ENCODE peak calls at places on chromosomes 3 and 15, in five cellular contexts. One of them, this sample, is unnamed.

GRCh38 chr3:87491843-87492242 is 215.5 kb upstream of the POU1F1 start:
- DNase-seq in fibroblast of lung: no peak
- DNase-seq in uterus: no peak
- DNase-seq in lower lobe of right lung: no peak
- DNase-seq in neural progenitor cell: no peak
- DNase-seq in this sample: no peak

GRCh38 chr3:101310580-101311375 is 9.6 kb downstream of the IMPG2 start:
- DNase-seq in uterus: peak
- DNase-seq in lower lobe of right lung: no peak
- DNase-seq in neural progenitor cell: no peak
- DNase-seq in fibroblast of lung: peak
- DNase-seq in this sample: no peak

GRCh38 chr15:85540085-85540797 is 159.8 kb downstream of the AKAP13 start:
- DNase-seq in fibroblast of lung: no peak
- DNase-seq in lower lobe of right lung: no peak
- DNase-seq in neural progenitor cell: no peak
- DNase-seq in uterus: no peak
- DNase-seq in this sample: no peak

GRCh38 chr3:23992051-23992628 is 47.1 kb downstream of the NR1D2 start:
- DNase-seq in uterus: peak
- DNase-seq in neural progenitor cell: peak
- DNase-seq in lower lobe of right lung: no peak
- DNase-seq in fibroblast of lung: peak
- DNase-seq in this sample: no peak

GRCh38 chr3:50525987-50526386 is 22.6 kb upstream of the CACNA2D2 start:
- DNase-seq in neural progenitor cell: peak
- DNase-seq in fibroblast of lung: peak
- DNase-seq in lower lobe of right lung: peak
- DNase-seq in uterus: no peak
- DNase-seq in this sample: no peak

GRCh38 chr3:11289864-11290263 is 17.7 kb downstream of the ATG7 start:
- DNase-seq in fibroblast of lung: no peak
- DNase-seq in lower lobe of right lung: no peak
- DNase-seq in neural progenitor cell: no peak
- DNase-seq in uterus: no peak
- DNase-seq in this sample: no peak

GRCh38 chr15:55742927-55743614 is at the start of gene PRTG:
- DNase-seq in fibroblast of lung: peak
- DNase-seq in neural progenitor cell: peak
- DNase-seq in uterus: peak
- DNase-seq in lower lobe of right lung: peak
- DNase-seq in this sample: peak

GRCh38 chr3:142445816-142446254 is 2.0 kb downstream of the XRN1 start:
- DNase-seq in lower lobe of right lung: no peak
- DNase-seq in neural progenitor cell: no peak
- DNase-seq in fibroblast of lung: peak
- DNase-seq in uterus: no peak
- DNase-seq in this sample: no peak

GRCh38 chr3:39569095-39569494 is 101.6 kb downstream of the MOBP start:
- DNase-seq in fibroblast of lung: no peak
- DNase-seq in lower lobe of right lung: no peak
- DNase-seq in neural progenitor cell: no peak
- DNase-seq in uterus: no peak
- DNase-seq in this sample: no peak

GRCh38 chr3:87359807-87360206 is 83.4 kb upstream of the POU1F1 start:
- DNase-seq in neural progenitor cell: no peak
- DNase-seq in uterus: no peak
- DNase-seq in lower lobe of right lung: no peak
- DNase-seq in fibroblast of lung: no peak
- DNase-seq in this sample: no peak

GRCh38 chr3:25380222-25380739 is 47.8 kb upstream of the RARB start:
- DNase-seq in uterus: no peak
- DNase-seq in neural progenitor cell: no peak
- DNase-seq in fibroblast of lung: peak
- DNase-seq in lower lobe of right lung: no peak
- DNase-seq in this sample: no peak

GRCh38 chr15:94671845-94672524 is 440.6 kb downstream of the MCTP2 start:
- DNase-seq in fibroblast of lung: peak
- DNase-seq in uterus: peak
- DNase-seq in lower lobe of right lung: no peak
- DNase-seq in neural progenitor cell: peak
- DNase-seq in this sample: no peak

GRCh38 chr3:190566043-190566933 is 52.4 kb downstream of the IL1RAP start:
- DNase-seq in fibroblast of lung: peak
- DNase-seq in uterus: peak
- DNase-seq in lower lobe of right lung: peak
- DNase-seq in neural progenitor cell: no peak
- DNase-seq in this sample: peak

GRCh38 chr3:40876496-40876895 is 322.8 kb upstream of the CTNNB1 start:
- DNase-seq in lower lobe of right lung: no peak
- DNase-seq in neural progenitor cell: no peak
- DNase-seq in fibroblast of lung: no peak
- DNase-seq in uterus: no peak
- DNase-seq in this sample: no peak

GRCh38 chr15:51076142-51076897 is 18.4 kb downstream of the TNFAIP8L3 start:
- DNase-seq in neural progenitor cell: no peak
- DNase-seq in uterus: no peak
- DNase-seq in lower lobe of right lung: no peak
- DNase-seq in fibroblast of lung: no peak
- DNase-seq in this sample: no peak

GRCh38 chr3:126551839-126552687 is 6.7 kb downstream of the C3orf22 start:
- DNase-seq in fibroblast of lung: no peak
- DNase-seq in neural progenitor cell: no peak
- DNase-seq in uterus: peak
- DNase-seq in lower lobe of right lung: peak
- DNase-seq in this sample: peak

GRCh38 chr15:84734794-84735479 is 13.5 kb upstream of the ZNF592 start:
- DNase-seq in neural progenitor cell: peak
- DNase-seq in fibroblast of lung: peak
- DNase-seq in uterus: no peak
- DNase-seq in lower lobe of right lung: peak
- DNase-seq in this sample: no peak

GRCh38 chr15:68774521-68775293 is 46.0 kb downstream of the ANP32A start:
- DNase-seq in uterus: no peak
- DNase-seq in neural progenitor cell: no peak
- DNase-seq in fibroblast of lung: no peak
- DNase-seq in lower lobe of right lung: no peak
- DNase-seq in this sample: peak

GRCh38 chr3:23761440-23761896 is 44.3 kb upstream of the UBE2E1 start:
- DNase-seq in lower lobe of right lung: no peak
- DNase-seq in neural progenitor cell: peak
- DNase-seq in uterus: no peak
- DNase-seq in fibroblast of lung: peak
- DNase-seq in this sample: no peak

GRCh38 chr3:187802928-187803259 is 57.6 kb upstream of the BCL6 start:
- DNase-seq in fibroblast of lung: no peak
- DNase-seq in lower lobe of right lung: no peak
- DNase-seq in uterus: no peak
- DNase-seq in neural progenitor cell: no peak
- DNase-seq in this sample: no peak

GRCh38 chr3:122092460-122093165 is 37.5 kb downstream of the CD86 start:
- DNase-seq in lower lobe of right lung: peak
- DNase-seq in neural progenitor cell: no peak
- DNase-seq in fibroblast of lung: no peak
- DNase-seq in uterus: no peak
- DNase-seq in this sample: no peak
- TF ChIP-seq CTCF in lower lobe of right lung: peak
- TF ChIP-seq CTCF in neural progenitor cell: peak
- TF ChIP-seq CTCF in fibroblast of lung: peak
- TF ChIP-seq CTCF in uterus: no peak
- TF ChIP-seq CTCF in this sample: no peak

DNA sequence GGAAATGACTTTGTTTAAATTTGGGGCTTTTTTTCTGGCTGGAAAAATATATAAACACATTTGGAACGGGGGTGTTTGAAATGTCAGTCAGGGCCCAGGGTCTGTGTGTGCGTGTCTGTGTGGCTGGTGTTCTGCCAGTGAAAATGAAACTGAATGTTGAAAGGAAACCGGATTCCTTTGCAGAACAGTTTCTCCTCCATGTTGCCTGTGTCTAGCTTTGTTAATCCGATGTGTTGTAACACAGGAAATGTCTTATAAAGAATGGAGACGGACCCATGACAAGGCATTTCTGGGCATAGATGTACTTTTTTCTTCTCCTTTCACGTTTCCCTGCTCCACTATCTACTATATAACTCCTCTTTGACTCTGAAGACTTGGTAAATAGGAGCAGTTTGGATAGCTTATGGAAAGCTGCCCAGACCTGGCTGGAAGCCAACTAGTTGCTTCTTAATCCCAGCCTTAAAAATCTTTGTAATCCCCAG is 2.8 kb downstream of the SQOR start:
- DNase-seq in fibroblast of lung: peak
- DNase-seq in neural progenitor cell: no peak
- DNase-seq in lower lobe of right lung: no peak
- DNase-seq in uterus: peak
- DNase-seq in this sample: no peak
- H3K4me3 ChIP-seq in fibroblast of lung: peak
- H3K4me3 ChIP-seq in neural progenitor cell: no peak
- H3K4me3 ChIP-seq in lower lobe of right lung: peak
- H3K4me3 ChIP-seq in uterus: no peak
- H3K4me3 ChIP-seq in this sample: peak

GRCh38 chr15:99443768-99444446 is 121.9 kb upstream of the MEF2A start:
- DNase-seq in lower lobe of right lung: no peak
- DNase-seq in fibroblast of lung: peak
- DNase-seq in neural progenitor cell: no peak
- DNase-seq in uterus: peak
- DNase-seq in this sample: peak
- H3K27ac ChIP-seq in lower lobe of right lung: peak
- H3K27ac ChIP-seq in fibroblast of lung: no peak
- H3K27ac ChIP-seq in neural progenitor cell: no peak
- H3K27ac ChIP-seq in uterus: peak
- H3K27ac ChIP-seq in this sample: peak

DNA sequence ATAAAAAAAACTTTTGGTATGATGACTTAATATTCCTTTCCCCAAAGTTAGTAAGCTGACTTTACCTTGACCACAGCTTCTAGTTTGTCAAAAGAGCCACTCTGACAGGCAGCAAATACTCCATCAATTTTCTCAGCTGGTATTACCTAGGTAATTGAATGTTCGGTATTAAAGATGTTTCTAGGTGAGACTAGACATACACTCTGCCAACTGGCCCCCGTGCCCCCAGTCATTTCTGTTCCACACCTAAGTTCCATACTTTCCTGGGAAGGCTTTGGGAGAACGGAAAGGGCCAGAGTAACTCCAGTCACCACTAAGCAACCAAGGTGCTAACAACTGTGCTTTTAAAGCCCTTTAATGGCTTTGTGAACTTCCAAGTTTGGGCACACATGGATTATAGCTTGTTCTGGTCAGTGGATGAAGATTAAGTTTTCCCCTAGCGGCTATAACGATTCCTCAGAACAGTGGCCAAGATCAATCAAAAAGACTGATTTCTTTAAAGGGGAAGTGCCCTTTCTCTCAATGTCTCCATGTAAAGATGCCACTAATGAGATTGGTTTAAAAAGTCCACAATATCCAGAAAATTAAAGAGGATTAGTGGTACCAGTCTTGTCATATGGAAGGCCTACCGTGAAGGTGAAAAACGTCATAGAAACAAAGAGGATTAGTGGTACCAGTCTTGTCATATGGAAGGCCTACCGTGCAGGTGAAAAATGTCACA is 7.0 kb downstream of the EIF4A2 start:
- DNase-seq in lower lobe of right lung: no peak
- DNase-seq in neural progenitor cell: no peak
- DNase-seq in uterus: no peak
- DNase-seq in fibroblast of lung: peak
- DNase-seq in this sample: no peak
- TF ChIP-seq CTCF in lower lobe of right lung: no peak
- TF ChIP-seq CTCF in neural progenitor cell: no peak
- TF ChIP-seq CTCF in uterus: no peak
- TF ChIP-seq CTCF in fibroblast of lung: peak
- TF ChIP-seq CTCF in this sample: no peak

GRCh38 chr15:76058714-76059319 is 968 bp upstream of the TMEM266 start:
- DNase-seq in uterus: no peak
- DNase-seq in neural progenitor cell: peak
- DNase-seq in fibroblast of lung: peak
- DNase-seq in lower lobe of right lung: no peak
- DNase-seq in this sample: no peak
- H3K4me3 ChIP-seq in uterus: peak
- H3K4me3 ChIP-seq in neural progenitor cell: peak
- H3K4me3 ChIP-seq in fibroblast of lung: peak
- H3K4me3 ChIP-seq in lower lobe of right lung: peak
- H3K4me3 ChIP-seq in this sample: peak

This sample was measured in coronary artery.